ENCODE peak calls at places on chromosome 13, in nine cellular contexts. L is transverse colon, G is body of pancreas, Y is ascending aorta, C is PC-3, M is colonic mucosa, T is MM.1S, B is HCT116, E is thyroid gland. Z is an unnamed sample. For H3K4me1, the result is how much of the 10 kb centered on the place peaks cover.

GRCh38 chr13:109867766-109868165 is 81.4 kb upstream of the IRS2 start:
- DNase-seq in L (no peak), G (no peak), Y (no peak), C (no peak), M (no peak), T (no peak), B (no peak), E (no peak), Z (no peak)

GRCh38 chr13:49549289-49549688 is 36.1 kb downstream of the RCBTB1 start:
- DNase-seq in L (no peak), G (peak), Y (no peak), C (no peak), M (no peak), T (no peak), B (no peak), E (no peak), Z (no peak)

GRCh38 chr13:29859971-29860370 is 9.6 kb upstream of the UBL3 start:
- DNase-seq in L (no peak), G (no peak), Y (no peak), C (peak), M (no peak), T (no peak), B (no peak), E (no peak), Z (no peak)

GRCh38 chr13:95319551-95320274 is 18.5 kb upstream of the ABCC4 start:
- DNase-seq in L (no peak), G (no peak), Y (no peak), C (no peak), M (no peak), T (no peak), B (no peak), E (no peak), Z (no peak)

GRCh38 chr13:99960663-99961440 is 10.7 kb downstream of the ZIC5 start:
- DNase-seq in L (no peak), G (no peak), Y (peak), C (no peak), M (no peak), T (no peak), B (no peak), E (no peak), Z (no peak)

GRCh38 chr13:51342706-51343105 is 3.2 kb downstream of the SERPINE3 start:
- DNase-seq in L (no peak), G (no peak), Y (no peak), C (no peak), M (no peak), T (no peak), B (no peak), E (no peak), Z (no peak)

GRCh38 chr13:70849267-70849666 is 741.0 kb upstream of the KLHL1 start:
- DNase-seq in L (no peak), G (no peak), Y (no peak), C (peak), M (no peak), T (no peak), B (no peak), E (no peak), Z (no peak)

GRCh38 chr13:29722415-29722814 is 126.9 kb upstream of the SLC7A1 start:
- DNase-seq in L (no peak), G (no peak), Y (no peak), C (no peak), M (no peak), T (no peak), B (no peak), E (no peak), Z (no peak)

GRCh38 chr13:60431108-60431700 is 34.2 kb downstream of the TDRD3 start:
- DNase-seq in L (no peak), G (peak), Y (no peak), C (peak), M (no peak), T (peak), B (peak), E (no peak), Z (no peak)

GRCh38 chr13:67146523-67147130 is 83.5 kb downstream of the PCDH9 start:
- DNase-seq in L (no peak), G (no peak), Y (no peak), C (no peak), M (no peak), T (no peak), B (no peak), E (no peak), Z (no peak)

GRCh38 chr13:92197669-92198068 is 799.2 kb downstream of the GPC5 start:
- DNase-seq in L (no peak), G (no peak), Y (no peak), C (no peak), M (no peak), T (no peak), B (no peak), E (no peak), Z (no peak)

GRCh38 chr13:106143930-106144709 is 391.3 kb downstream of the EFNB2 start:
- DNase-seq in L (no peak), G (peak), Y (no peak), C (peak), M (peak), T (no peak), B (peak), E (no peak), Z (no peak)

GRCh38 chr13:62847520-62847919 is 1431.9 kb upstream of the PCDH20 start:
- DNase-seq in L (no peak), G (no peak), Y (no peak), C (no peak), M (no peak), T (no peak), B (no peak), E (no peak), Z (no peak)

GRCh38 chr13:28258401-28258800 is 120.1 kb downstream of the PAN3 start:
- DNase-seq in L (no peak), G (no peak), Y (no peak), C (no peak), M (no peak), T (no peak), B (no peak), E (no peak), Z (no peak)

GRCh38 chr13:32951580-32951979 is 64.6 kb upstream of the KL start:
- DNase-seq in L (no peak), G (no peak), Y (no peak), C (no peak), M (no peak), T (no peak), B (no peak), E (no peak), Z (no peak)

GRCh38 chr13:95745752-95746151 is 68.8 kb downstream of the DNAJC3 start:
- DNase-seq in L (no peak), G (no peak), Y (no peak), C (no peak), M (no peak), T (no peak), B (no peak), E (no peak), Z (no peak)

GRCh38 chr13:106533101-106533939 is 2.1 kb downstream of the EFNB2 start:
- DNase-seq in L (peak), G (peak), Y (peak), C (peak), M (peak), T (peak), B (no peak), E (peak), Z (peak)

GRCh38 chr13:29721766-29722165 is 126.3 kb upstream of the SLC7A1 start:
- DNase-seq in L (no peak), G (no peak), Y (no peak), C (no peak), M (no peak), T (no peak), B (no peak), E (no peak), Z (no peak)

GRCh38 chr13:71828117-71828516 is 38.9 kb downstream of the DACH1 start:
- DNase-seq in L (no peak), G (no peak), Y (no peak), C (no peak), M (no peak), T (peak), B (no peak), E (no peak), Z (no peak)

GRCh38 chr13:23949200-23949599 is 51.9 kb upstream of the C1QTNF9B start:
- DNase-seq in L (no peak), G (no peak), Y (no peak), C (no peak), M (no peak), T (no peak), B (no peak), E (peak), Z (no peak)

GRCh38 chr13:23947893-23948292 is 50.6 kb upstream of the C1QTNF9B start:
- DNase-seq in L (no peak), G (no peak), Y (no peak), C (no peak), M (no peak), T (no peak), B (no peak), E (no peak), Z (no peak)

GRCh38 chr13:23952796-23953195 is 55.5 kb upstream of the C1QTNF9B start:
- DNase-seq in L (no peak), G (no peak), Y (no peak), C (no peak), M (no peak), T (no peak), B (no peak), E (no peak), Z (no peak)

GRCh38 chr13:23949736-23950135 is 52.4 kb upstream of the C1QTNF9B start:
- DNase-seq in L (no peak), G (no peak), Y (no peak), C (no peak), M (no peak), T (no peak), B (no peak), E (no peak), Z (no peak)

GRCh38 chr13:23950736-23951510 is 53.6 kb upstream of the C1QTNF9B start:
- DNase-seq in L (no peak), G (no peak), Y (no peak), C (no peak), M (no peak), T (no peak), B (no peak), E (no peak), Z (no peak)
- TF ChIP-seq CTCF in L (no peak), G (no peak), Y (no peak), C (no peak), M (no peak), T (no peak), B (peak), E (no peak), Z (no peak)

DNA sequence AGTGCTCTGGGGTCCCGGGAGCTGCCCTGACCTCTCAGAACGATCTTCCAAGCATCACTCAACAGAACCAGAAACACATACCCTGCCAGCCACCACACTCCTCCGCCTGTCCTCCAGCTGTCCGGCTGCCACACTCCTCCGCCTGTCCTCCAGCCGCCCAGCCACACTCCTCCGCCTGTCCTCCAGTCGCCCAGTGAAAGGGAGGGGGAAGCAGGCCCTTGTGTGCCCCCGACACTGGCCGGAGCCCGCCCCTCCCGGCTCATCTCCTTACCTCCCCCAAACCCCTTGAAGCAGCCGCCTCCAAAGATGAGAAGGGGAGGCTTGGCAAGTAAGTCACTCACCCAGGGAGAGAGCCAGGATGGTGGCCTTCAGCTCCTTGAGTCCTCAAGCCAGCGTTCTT is 40.2 kb downstream of the STK24 start:
- DNase-seq in L (no peak), G (no peak), Y (no peak), C (no peak), M (no peak), T (no peak), B (no peak), E (no peak), Z (no peak)
- H3K4me1 ChIP-seq in L (under half), G (half or more), Y (under half), C (under half), M (under half), T (under half), B (under half), E (half or more), Z (under half)

GRCh38 chr13:42875448-42876269 is 94.3 kb downstream of the FAM216B start:
- DNase-seq in L (no peak), G (no peak), Y (no peak), C (no peak), M (no peak), T (no peak), B (no peak), E (no peak), Z (no peak)
- TF ChIP-seq CTCF in L (no peak), G (no peak), Y (no peak), C (no peak), M (no peak), T (no peak), B (no peak), E (no peak), Z (no peak)

GRCh38 chr13:44601596-44601995 is 25.5 kb upstream of the TSC22D1 start:
- DNase-seq in L (no peak), G (no peak), Y (no peak), C (no peak), M (no peak), T (no peak), B (no peak), E (no peak), Z (no peak)

GRCh38 chr13:44609137-44609536 is 33.0 kb upstream of the TSC22D1 start:
- DNase-seq in L (no peak), G (no peak), Y (no peak), C (no peak), M (no peak), T (no peak), B (no peak), E (no peak), Z (no peak)

GRCh38 chr13:44605711-44606110 is 29.6 kb upstream of the TSC22D1 start:
- DNase-seq in L (no peak), G (no peak), Y (no peak), C (no peak), M (no peak), T (no peak), B (no peak), E (no peak), Z (no peak)

GRCh38 chr13:44605275-44605674 is 29.1 kb upstream of the TSC22D1 start:
- DNase-seq in L (no peak), G (no peak), Y (no peak), C (no peak), M (no peak), T (no peak), B (no peak), E (no peak), Z (no peak)
- H3K4me1 ChIP-seq in L (under half), G (under half), Y (under half), C (under half), M (under half), T (under half), B (under half), E (under half), Z (under half)

Z was measured in mucosa of descending colon.